ENCODE peak calls at places on chromosomes 12 and 14, in seven cellular contexts. C is PC-3, J is lower lobe of right lung, X is ovary, D is sigmoid colon, S is cardiac muscle cell, Y is left lung. N is an unnamed sample. For H3K36me3, the result is how much of the 10 kb centered on the place peaks cover.

GRCh38 chr14:42222924-42223471 is 616.3 kb downstream of the LRFN5 start:
- DNase-seq in Y (no peak), X (no peak), J (no peak), D (no peak), C (peak), S (peak), N (no peak)

GRCh38 chr12:116609715-116610114 is 50.5 kb downstream of the MAP1LC3B2 start:
- DNase-seq in Y (no peak), D (no peak), X (no peak), J (no peak), C (peak), S (no peak), N (no peak)

GRCh38 chr12:6038160-6038559 is 86.3 kb downstream of the VWF start:
- DNase-seq in Y (no peak), D (peak), C (peak), X (no peak), S (peak), J (no peak), N (peak)

GRCh38 chr12:4763549-4763948 is 43.3 kb downstream of the GALNT8 start:
- DNase-seq in C (no peak), Y (no peak), J (no peak), X (peak), S (peak), D (peak), N (peak)

GRCh38 chr14:104444159-104445030 is 135.2 kb upstream of the C14orf180 start:
- DNase-seq in D (no peak), X (no peak), J (no peak), C (no peak), Y (no peak), S (no peak), N (no peak)

GRCh38 chr12:1918875-1919236 is 404 bp upstream of the CACNA2D4 start:
- DNase-seq in D (peak), X (peak), Y (peak), C (no peak), S (no peak), J (peak), N (peak)

GRCh38 chr12:87960557-87960956 is 68.6 kb downstream of the C12orf50 start:
- DNase-seq in J (no peak), C (no peak), Y (no peak), X (no peak), S (no peak), D (no peak), N (no peak)

GRCh38 chr12:78002878-78003277 is 172.2 kb downstream of the NAV3 start:
- DNase-seq in D (no peak), Y (no peak), C (peak), J (no peak), X (no peak), S (peak), N (no peak)

GRCh38 chr12:81492131-81492720 is 266.9 kb downstream of the PPFIA2 start:
- DNase-seq in D (no peak), X (no peak), C (no peak), S (peak), Y (no peak), J (no peak), N (no peak)

GRCh38 chr14:74673768-74674167 is 39.1 kb downstream of the AREL1 start:
- DNase-seq in D (no peak), Y (no peak), C (no peak), X (no peak), S (no peak), J (no peak), N (no peak)

GRCh38 chr14:77106666-77107065 is 8.6 kb downstream of the CIPC start:
- DNase-seq in J (no peak), C (no peak), S (no peak), D (no peak), X (no peak), Y (no peak), N (no peak)

GRCh38 chr12:54134850-54135249 is 53.9 kb downstream of the SMUG1 start:
- DNase-seq in D (no peak), S (no peak), Y (no peak), C (peak), J (no peak), X (no peak), N (no peak)

GRCh38 chr12:95848575-95849388 is 10.0 kb upstream of the SNRPF start:
- DNase-seq in Y (no peak), C (peak), X (no peak), S (peak), D (no peak), J (no peak), N (no peak)

GRCh38 chr12:52073531-52073950 is 3.8 kb downstream of the ATG101 start:
- DNase-seq in Y (no peak), C (no peak), J (no peak), D (no peak), X (no peak), S (no peak), N (no peak)
- H3K4me3 ChIP-seq in Y (no peak), C (no peak), J (no peak), D (no peak), X (no peak), S (no peak), N (no peak)

GRCh38 chr14:30345511-30345910 is 213.4 kb upstream of the G2E3 start:
- DNase-seq in D (no peak), X (no peak), Y (no peak), J (no peak), S (no peak), C (no peak), N (no peak)
- H3K36me3 ChIP-seq in D (under half), X (under half), Y (under half), J (under half), S (under half), C (under half), N (under half)

GRCh38 chr14:37585971-37586759 is 8.9 kb downstream of the FOXA1 start:
- DNase-seq in J (no peak), X (no peak), C (peak), D (no peak), S (no peak), Y (no peak), N (no peak)

GRCh38 chr14:37584211-37585100 is 10.6 kb downstream of the FOXA1 start:
- DNase-seq in Y (no peak), C (peak), D (no peak), X (no peak), J (no peak), S (no peak), N (peak)

GRCh38 chr14:37585101-37585479 is 10.0 kb downstream of the FOXA1 start:
- DNase-seq in D (no peak), Y (no peak), J (no peak), S (no peak), C (peak), X (no peak), N (no peak)

GRCh38 chr14:37586783-37587428 is 8.1 kb downstream of the FOXA1 start:
- DNase-seq in X (no peak), C (peak), J (no peak), S (no peak), Y (no peak), D (no peak), N (no peak)

GRCh38 chr14:37583358-37584210 is 11.5 kb downstream of the FOXA1 start:
- DNase-seq in J (peak), X (no peak), S (no peak), C (peak), Y (no peak), D (no peak), N (no peak)
- H3K4me3 ChIP-seq in J (peak), X (no peak), S (no peak), C (peak), Y (peak), D (no peak), N (no peak)

GRCh38 chr12:51527872-51528271 is 63.2 kb upstream of the SCN8A start:
- DNase-seq in J (no peak), X (no peak), S (no peak), C (no peak), D (no peak), Y (no peak), N (no peak)
- H3K36me3 ChIP-seq in J (under half), X (under half), S (under half), C (under half), D (under half), Y (under half), N (under half)

GRCh38 chr12:65277994-65278575 is 398 bp upstream of the MSRB3 start:
- DNase-seq in X (no peak), J (no peak), S (no peak), C (no peak), D (peak), Y (no peak), N (no peak)
- H3K4me3 ChIP-seq in X (peak), J (peak), S (peak), C (peak), D (peak), Y (peak), N (peak)

DNA sequence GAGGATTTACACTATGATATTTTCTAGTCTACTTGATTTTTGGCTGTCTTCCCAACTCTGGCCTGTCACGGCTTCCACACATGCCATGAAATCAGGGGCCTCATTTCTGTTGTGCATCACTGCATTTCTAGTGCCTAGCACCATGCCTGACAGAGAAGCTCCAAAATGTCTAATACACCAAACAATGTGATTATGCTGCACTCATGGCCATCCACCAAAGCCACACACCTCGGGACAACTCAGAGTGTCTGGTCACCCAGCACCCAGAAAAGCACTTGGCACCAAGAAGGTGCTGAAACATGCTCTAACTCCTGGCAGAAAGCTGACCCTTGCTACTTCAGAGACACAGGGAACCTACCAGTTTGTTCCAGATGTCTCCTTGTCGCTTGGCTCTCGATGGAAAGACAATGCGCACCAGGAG is 11.3 kb downstream of the GCN1 start:
- DNase-seq in Y (no peak), C (no peak), S (peak), D (no peak), X (no peak), J (no peak), N (no peak)
- H3K36me3 ChIP-seq in Y (half or more), C (half or more), S (under half), D (under half), X (under half), J (half or more), N (under half)

DNA sequence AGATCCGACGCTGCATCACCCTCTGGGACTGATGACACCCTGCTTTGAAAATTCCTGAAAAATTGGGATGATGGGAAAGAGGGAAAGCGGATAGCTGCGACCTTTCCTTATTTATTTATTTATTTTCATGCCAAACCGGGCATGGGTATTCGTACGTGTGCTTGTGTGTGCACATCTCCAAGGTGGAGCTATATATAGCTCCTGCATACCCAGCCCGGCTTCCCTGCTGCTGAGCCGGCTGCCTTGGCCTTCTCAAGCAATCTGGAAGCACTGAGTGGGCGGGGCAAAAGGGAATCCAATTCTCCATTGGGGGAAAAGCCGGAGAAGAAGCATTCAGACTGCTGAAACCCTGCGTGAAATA is 1.2 kb downstream of the CNTN1 start:
- DNase-seq in Y (peak), J (peak), X (peak), C (no peak), S (no peak), D (peak), N (peak)
- H3K4me3 ChIP-seq in Y (peak), J (peak), X (peak), C (no peak), S (peak), D (peak), N (peak)